ENCODE peak calls at places on chromosomes 7 and 10, in ten cellular contexts. One of them, this sample, is unnamed.
A peak's percentile ranks its signal among the peaks of the same experiment; 100 is the strongest.

GRCh38 chr10:70786799-70787415 is 1.7 kb upstream of the TBATA start:
- DNase-seq in heart left ventricle: no peak
- DNase-seq in right lobe of liver: no peak
- DNase-seq in sigmoid colon: no peak
- DNase-seq in IMR-90: peak; percentile 26
- DNase-seq in body of pancreas: no peak
- DNase-seq in thyroid gland: no peak
- DNase-seq in prostate gland: no peak
- DNase-seq in stomach: no peak
- DNase-seq in adrenal gland: peak; percentile 32
- DNase-seq in this sample: no peak

GRCh38 chr7:64183126-64183742 is 23.8 kb upstream of the ZNF735 start:
- DNase-seq in heart left ventricle: no peak
- DNase-seq in right lobe of liver: no peak
- DNase-seq in sigmoid colon: no peak
- DNase-seq in IMR-90: no peak
- DNase-seq in body of pancreas: no peak
- DNase-seq in thyroid gland: no peak
- DNase-seq in prostate gland: no peak
- DNase-seq in stomach: no peak
- DNase-seq in adrenal gland: no peak
- DNase-seq in this sample: no peak

GRCh38 chr7:28180364-28181147 is at the start of gene JAZF1:
- DNase-seq in heart left ventricle: peak; percentile 78
- DNase-seq in right lobe of liver: peak; percentile 66
- DNase-seq in sigmoid colon: peak; percentile 86
- DNase-seq in IMR-90: peak; percentile 63
- DNase-seq in body of pancreas: peak; percentile 72
- DNase-seq in thyroid gland: peak; percentile 69
- DNase-seq in prostate gland: peak; percentile 45
- DNase-seq in stomach: peak; percentile 38
- DNase-seq in adrenal gland: peak; percentile 78
- DNase-seq in this sample: peak; percentile 38

GRCh38 chr7:111827863-111828504 is 265.7 kb upstream of the IMMP2L start:
- DNase-seq in heart left ventricle: no peak
- DNase-seq in right lobe of liver: no peak
- DNase-seq in sigmoid colon: no peak
- DNase-seq in IMR-90: peak; percentile 68
- DNase-seq in body of pancreas: no peak
- DNase-seq in thyroid gland: peak; percentile 57
- DNase-seq in prostate gland: no peak
- DNase-seq in stomach: no peak
- DNase-seq in adrenal gland: no peak
- DNase-seq in this sample: no peak

GRCh38 chr10:5540080-5540479 is 15.3 kb downstream of the CALML3 start:
- DNase-seq in heart left ventricle: no peak
- DNase-seq in right lobe of liver: no peak
- DNase-seq in sigmoid colon: peak; percentile 33
- DNase-seq in IMR-90: no peak
- DNase-seq in body of pancreas: no peak
- DNase-seq in thyroid gland: no peak
- DNase-seq in prostate gland: no peak
- DNase-seq in stomach: peak; percentile 9
- DNase-seq in adrenal gland: no peak
- DNase-seq in this sample: peak; percentile 5

GRCh38 chr7:80359476-80359875 is 152.4 kb downstream of the GNAT3 start:
- DNase-seq in heart left ventricle: no peak
- DNase-seq in right lobe of liver: no peak
- DNase-seq in sigmoid colon: no peak
- DNase-seq in IMR-90: no peak
- DNase-seq in body of pancreas: no peak
- DNase-seq in thyroid gland: no peak
- DNase-seq in prostate gland: no peak
- DNase-seq in stomach: no peak
- DNase-seq in adrenal gland: no peak
- DNase-seq in this sample: no peak

GRCh38 chr10:86225098-86225782 is 141.4 kb downstream of the GRID1 start:
- DNase-seq in heart left ventricle: peak; percentile 7
- DNase-seq in right lobe of liver: no peak
- DNase-seq in sigmoid colon: no peak
- DNase-seq in IMR-90: peak; percentile 55
- DNase-seq in body of pancreas: no peak
- DNase-seq in thyroid gland: peak; percentile 38
- DNase-seq in prostate gland: no peak
- DNase-seq in stomach: no peak
- DNase-seq in adrenal gland: no peak
- DNase-seq in this sample: no peak

GRCh38 chr7:115951547-115951946 is 79.0 kb downstream of the TFEC start:
- DNase-seq in heart left ventricle: no peak
- DNase-seq in right lobe of liver: no peak
- DNase-seq in sigmoid colon: no peak
- DNase-seq in IMR-90: no peak
- DNase-seq in body of pancreas: no peak
- DNase-seq in thyroid gland: no peak
- DNase-seq in prostate gland: no peak
- DNase-seq in stomach: no peak
- DNase-seq in adrenal gland: no peak
- DNase-seq in this sample: no peak

GRCh38 chr7:139727151-139727705 is 50.6 kb downstream of the HIPK2 start:
- DNase-seq in heart left ventricle: no peak
- DNase-seq in right lobe of liver: no peak
- DNase-seq in sigmoid colon: no peak
- DNase-seq in IMR-90: peak; percentile 69
- DNase-seq in body of pancreas: no peak
- DNase-seq in thyroid gland: no peak
- DNase-seq in prostate gland: no peak
- DNase-seq in stomach: no peak
- DNase-seq in adrenal gland: no peak
- DNase-seq in this sample: peak; percentile 6

GRCh38 chr10:133068111-133068740 is 19.5 kb upstream of the ADGRA1 start:
- DNase-seq in heart left ventricle: no peak
- DNase-seq in right lobe of liver: no peak
- DNase-seq in sigmoid colon: no peak
- DNase-seq in IMR-90: no peak
- DNase-seq in body of pancreas: no peak
- DNase-seq in thyroid gland: no peak
- DNase-seq in prostate gland: no peak
- DNase-seq in stomach: no peak
- DNase-seq in adrenal gland: no peak
- DNase-seq in this sample: no peak

GRCh38 chr10:30821994-30822692 is 192.6 kb upstream of the LYZL2 start:
- DNase-seq in heart left ventricle: no peak
- DNase-seq in right lobe of liver: no peak
- DNase-seq in sigmoid colon: peak; percentile 80
- DNase-seq in IMR-90: no peak
- DNase-seq in body of pancreas: no peak
- DNase-seq in thyroid gland: peak; percentile 64
- DNase-seq in prostate gland: no peak
- DNase-seq in stomach: no peak
- DNase-seq in adrenal gland: no peak
- DNase-seq in this sample: no peak

GRCh38 chr7:6306471-6306870 is 34.0 kb upstream of the CYTH3 start:
- DNase-seq in heart left ventricle: no peak
- DNase-seq in right lobe of liver: no peak
- DNase-seq in sigmoid colon: no peak
- DNase-seq in IMR-90: peak; percentile 74
- DNase-seq in body of pancreas: no peak
- DNase-seq in thyroid gland: no peak
- DNase-seq in prostate gland: no peak
- DNase-seq in stomach: no peak
- DNase-seq in adrenal gland: no peak
- DNase-seq in this sample: no peak

GRCh38 chr7:112201421-112201820 is 4.8 kb downstream of the DOCK4 start:
- DNase-seq in heart left ventricle: no peak
- DNase-seq in right lobe of liver: no peak
- DNase-seq in sigmoid colon: no peak
- DNase-seq in IMR-90: peak; percentile 86
- DNase-seq in body of pancreas: no peak
- DNase-seq in thyroid gland: no peak
- DNase-seq in prostate gland: no peak
- DNase-seq in stomach: no peak
- DNase-seq in adrenal gland: no peak
- DNase-seq in this sample: no peak

GRCh38 chr10:100120550-100120949 is 38.9 kb upstream of the CPN1 start:
- DNase-seq in heart left ventricle: no peak
- DNase-seq in right lobe of liver: no peak
- DNase-seq in sigmoid colon: no peak
- DNase-seq in IMR-90: no peak
- DNase-seq in body of pancreas: no peak
- DNase-seq in thyroid gland: no peak
- DNase-seq in prostate gland: no peak
- DNase-seq in stomach: no peak
- DNase-seq in adrenal gland: no peak
- DNase-seq in this sample: no peak

GRCh38 chr10:100119726-100120125 is 38.1 kb upstream of the CPN1 start:
- DNase-seq in heart left ventricle: no peak
- DNase-seq in right lobe of liver: no peak
- DNase-seq in sigmoid colon: no peak
- DNase-seq in IMR-90: no peak
- DNase-seq in body of pancreas: no peak
- DNase-seq in thyroid gland: no peak
- DNase-seq in prostate gland: no peak
- DNase-seq in stomach: no peak
- DNase-seq in adrenal gland: no peak
- DNase-seq in this sample: no peak

GRCh38 chr10:100122780-100123179 is 41.1 kb upstream of the CPN1 start:
- DNase-seq in heart left ventricle: no peak
- DNase-seq in right lobe of liver: no peak
- DNase-seq in sigmoid colon: no peak
- DNase-seq in IMR-90: no peak
- DNase-seq in body of pancreas: no peak
- DNase-seq in thyroid gland: no peak
- DNase-seq in prostate gland: no peak
- DNase-seq in stomach: no peak
- DNase-seq in adrenal gland: no peak
- DNase-seq in this sample: no peak

GRCh38 chr10:100128951-100129350 is 47.3 kb upstream of the CPN1 start:
- DNase-seq in heart left ventricle: no peak
- DNase-seq in right lobe of liver: no peak
- DNase-seq in sigmoid colon: no peak
- DNase-seq in IMR-90: no peak
- DNase-seq in body of pancreas: no peak
- DNase-seq in thyroid gland: no peak
- DNase-seq in prostate gland: no peak
- DNase-seq in stomach: no peak
- DNase-seq in adrenal gland: no peak
- DNase-seq in this sample: no peak

GRCh38 chr10:100124097-100124496 is 42.4 kb upstream of the CPN1 start:
- DNase-seq in heart left ventricle: no peak
- DNase-seq in right lobe of liver: no peak
- DNase-seq in sigmoid colon: no peak
- DNase-seq in IMR-90: no peak
- DNase-seq in body of pancreas: no peak
- DNase-seq in thyroid gland: no peak
- DNase-seq in prostate gland: no peak
- DNase-seq in stomach: no peak
- DNase-seq in adrenal gland: no peak
- DNase-seq in this sample: no peak
- TF ChIP-seq POLR2A in heart left ventricle: no peak
- TF ChIP-seq POLR2A in right lobe of liver: no peak
- TF ChIP-seq POLR2A in sigmoid colon: no peak
- TF ChIP-seq POLR2A in IMR-90: no peak
- TF ChIP-seq POLR2A in body of pancreas: no peak
- TF ChIP-seq POLR2A in thyroid gland: no peak
- TF ChIP-seq POLR2A in prostate gland: no peak
- TF ChIP-seq POLR2A in stomach: no peak
- TF ChIP-seq POLR2A in adrenal gland: no peak
- TF ChIP-seq POLR2A in this sample: no peak

GRCh38 chr7:92717982-92718716 is 118.2 kb downstream of the CDK6 start:
- DNase-seq in heart left ventricle: peak; percentile 43
- DNase-seq in right lobe of liver: peak; percentile 57
- DNase-seq in sigmoid colon: peak; percentile 79
- DNase-seq in IMR-90: peak; percentile 57
- DNase-seq in body of pancreas: peak; percentile 81
- DNase-seq in thyroid gland: peak; percentile 31
- DNase-seq in prostate gland: peak; percentile 74
- DNase-seq in stomach: peak; percentile 65
- DNase-seq in adrenal gland: peak; percentile 67
- DNase-seq in this sample: peak; percentile 55
- TF ChIP-seq POLR2A in heart left ventricle: no peak
- TF ChIP-seq POLR2A in right lobe of liver: no peak
- TF ChIP-seq POLR2A in sigmoid colon: peak; percentile 15
- TF ChIP-seq POLR2A in IMR-90: no peak
- TF ChIP-seq POLR2A in body of pancreas: peak; percentile 67
- TF ChIP-seq POLR2A in thyroid gland: no peak
- TF ChIP-seq POLR2A in prostate gland: no peak
- TF ChIP-seq POLR2A in stomach: no peak
- TF ChIP-seq POLR2A in adrenal gland: no peak
- TF ChIP-seq POLR2A in this sample: peak; percentile 33

GRCh38 chr7:150514748-150515222 is at the start of gene GIMAP7:
- DNase-seq in heart left ventricle: peak; percentile 38
- DNase-seq in right lobe of liver: no peak
- DNase-seq in sigmoid colon: no peak
- DNase-seq in IMR-90: no peak
- DNase-seq in body of pancreas: peak; percentile 9
- DNase-seq in thyroid gland: peak; percentile 22
- DNase-seq in prostate gland: no peak
- DNase-seq in stomach: no peak
- DNase-seq in adrenal gland: no peak
- DNase-seq in this sample: peak; percentile 42
- TF ChIP-seq POLR2A in heart left ventricle: no peak
- TF ChIP-seq POLR2A in right lobe of liver: no peak
- TF ChIP-seq POLR2A in sigmoid colon: no peak
- TF ChIP-seq POLR2A in IMR-90: no peak
- TF ChIP-seq POLR2A in body of pancreas: peak; percentile 47
- TF ChIP-seq POLR2A in thyroid gland: no peak
- TF ChIP-seq POLR2A in prostate gland: no peak
- TF ChIP-seq POLR2A in stomach: no peak
- TF ChIP-seq POLR2A in adrenal gland: no peak
- TF ChIP-seq POLR2A in this sample: peak; percentile 61

DNA sequence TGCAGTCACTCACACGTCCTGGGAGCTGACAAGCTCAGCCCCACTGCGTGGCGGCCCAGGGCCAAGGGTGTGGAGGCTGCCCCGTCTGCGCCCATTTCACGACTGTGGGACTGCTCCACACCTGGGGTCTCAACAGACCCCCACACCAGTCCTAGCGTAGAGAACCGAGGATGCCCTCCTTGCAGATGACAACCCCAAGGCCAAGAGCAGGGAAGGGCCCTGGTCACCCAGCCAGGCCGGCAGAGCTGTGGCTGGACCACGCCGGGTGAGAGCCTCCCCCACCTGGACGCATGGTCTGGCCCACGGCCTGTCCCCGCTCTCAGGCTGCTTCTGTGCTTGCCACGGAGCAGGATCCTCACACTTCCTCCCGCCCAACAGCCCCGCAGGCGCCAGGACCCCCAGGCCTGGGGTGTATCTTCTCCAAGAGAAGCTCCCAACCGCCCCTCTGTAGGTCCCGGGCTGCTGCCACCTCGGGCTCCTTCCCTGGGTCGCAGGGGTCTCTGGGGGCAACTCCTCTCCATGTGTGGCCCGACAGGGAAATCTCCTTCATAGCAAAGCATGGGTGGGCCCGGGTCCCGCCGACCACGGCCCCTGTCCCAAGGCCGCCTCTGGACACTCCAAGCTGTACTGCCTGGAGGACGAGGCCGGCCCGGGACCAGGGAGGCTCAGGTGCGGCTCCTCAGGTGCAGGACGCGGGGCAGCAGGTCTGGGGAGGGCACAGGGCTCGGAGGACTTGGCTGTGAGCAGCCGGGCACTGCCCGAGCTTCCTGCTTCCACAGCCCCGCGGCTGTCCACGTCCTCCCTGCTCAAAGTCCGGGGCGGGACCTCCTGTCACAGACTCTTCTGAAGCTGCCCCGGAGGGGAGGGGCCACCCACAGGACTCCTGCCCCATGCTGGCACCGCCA is 88.8 kb downstream of the FOXL3 start:
- DNase-seq in heart left ventricle: peak; percentile 23
- DNase-seq in right lobe of liver: peak; percentile 35
- DNase-seq in sigmoid colon: peak; percentile 68
- DNase-seq in IMR-90: no peak
- DNase-seq in body of pancreas: no peak
- DNase-seq in thyroid gland: no peak
- DNase-seq in prostate gland: no peak
- DNase-seq in stomach: peak; percentile 75
- DNase-seq in adrenal gland: peak; percentile 14
- DNase-seq in this sample: peak; percentile 72
- TF ChIP-seq POLR2A in heart left ventricle: no peak
- TF ChIP-seq POLR2A in right lobe of liver: no peak
- TF ChIP-seq POLR2A in sigmoid colon: no peak
- TF ChIP-seq POLR2A in IMR-90: no peak
- TF ChIP-seq POLR2A in body of pancreas: no peak
- TF ChIP-seq POLR2A in thyroid gland: no peak
- TF ChIP-seq POLR2A in prostate gland: no peak
- TF ChIP-seq POLR2A in stomach: no peak
- TF ChIP-seq POLR2A in adrenal gland: no peak
- TF ChIP-seq POLR2A in this sample: peak; percentile 40

This sample was measured in transverse colon.